ENCODE peak calls at places on chromosomes 5 and 9, in eight cellular contexts. V is heart left ventricle, M is HepG2, W is right lobe of liver, T is HCT116, O is stomach, K is esophagus squamous epithelium, A is GM12878. S is an unnamed sample.

GRCh38 chr9:126499005-126499910 is 114.5 kb upstream of the LMX1B start:
- DNase-seq in A (no peak), O (peak; percentile 56), K (no peak), V (no peak), W (no peak), M (peak; percentile 41), T (no peak), S (no peak)

GRCh38 chr9:98831636-98832035 is 24.2 kb downstream of the GALNT12 start:
- DNase-seq in A (no peak), K (no peak), T (no peak), W (no peak), O (no peak), V (no peak), M (no peak), S (no peak)

GRCh38 chr5:139600336-139600949 is 39.3 kb downstream of the UBE2D2 start:
- DNase-seq in O (no peak), A (no peak), W (no peak), M (no peak), T (no peak), V (no peak), K (no peak), S (no peak)

GRCh38 chr5:158272409-158272808 is 413.5 kb upstream of the CLINT1 start:
- DNase-seq in W (no peak), A (no peak), K (no peak), O (no peak), M (no peak), T (no peak), V (no peak), S (no peak)

GRCh38 chr5:177370488-177371119 is 12.9 kb downstream of the RGS14 start:
- DNase-seq in W (peak; percentile 97), V (peak; percentile 76), K (no peak), O (peak; percentile 89), M (peak; percentile 94), A (no peak), T (peak; percentile 94), S (peak; percentile 93)

GRCh38 chr9:27054125-27054524 is 48.7 kb upstream of the LRRC19 start:
- DNase-seq in O (no peak), V (no peak), M (no peak), K (no peak), A (no peak), W (no peak), T (no peak), S (no peak)

GRCh38 chr5:123264399-123264798 is 158.8 kb downstream of the CEP120 start:
- DNase-seq in A (no peak), W (no peak), V (no peak), T (no peak), M (no peak), K (no peak), O (no peak), S (no peak)

GRCh38 chr5:74579215-74579614 is 61.3 kb downstream of the ENC1 start:
- DNase-seq in K (no peak), A (peak; percentile 87), M (no peak), O (no peak), T (no peak), W (no peak), V (no peak), S (no peak)

GRCh38 chr9:130918870-130919558 is 20.0 kb downstream of the FIBCD1 start:
- DNase-seq in A (no peak), K (no peak), O (no peak), W (no peak), M (no peak), T (no peak), V (no peak), S (no peak)

DNA sequence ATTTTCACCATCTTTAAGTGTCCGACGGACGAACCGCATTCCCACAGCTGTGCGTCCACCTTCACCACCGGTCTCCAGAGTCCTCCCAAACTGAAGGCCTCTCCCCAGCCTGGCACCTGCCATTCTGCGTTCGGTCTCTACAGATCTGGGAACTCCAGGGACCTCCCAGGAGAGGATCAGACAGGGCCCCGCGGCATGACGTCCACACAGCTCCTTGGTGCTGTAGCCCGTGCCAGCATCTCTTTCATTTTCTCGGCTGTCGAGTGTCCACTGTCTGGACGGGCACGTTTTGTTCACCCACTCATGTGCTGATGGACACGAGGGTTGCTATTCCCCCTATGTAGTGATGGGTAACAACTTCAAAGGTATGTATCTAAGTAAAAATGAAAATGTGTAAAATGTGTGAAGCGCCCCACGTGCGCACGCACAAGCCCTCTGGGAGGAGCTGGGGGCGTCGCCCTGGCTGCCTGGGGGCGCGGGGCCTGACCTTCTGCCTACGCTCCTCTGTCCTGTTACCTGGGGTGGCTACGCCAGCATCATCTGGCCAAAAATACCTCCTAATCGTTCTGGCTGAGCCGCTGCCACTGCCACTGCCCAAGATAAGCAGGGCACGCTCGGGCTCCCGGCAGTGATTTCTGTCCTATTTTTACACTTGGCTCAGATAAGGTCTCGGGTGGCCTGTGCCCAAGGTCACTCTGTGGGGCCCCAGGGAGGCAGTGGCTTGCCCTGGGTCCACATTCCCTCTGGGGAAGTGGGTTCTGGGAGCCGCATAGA is 10.8 kb upstream of the SLC12A7 start:
- DNase-seq in M (no peak), A (no peak), T (no peak), V (peak; percentile 75), O (peak; percentile 87), W (peak; percentile 82), K (no peak), S (peak; percentile 70)
- H3K4me1 ChIP-seq in M (peaks cover 66% of the 10 kb centered on the region), A (no peaks in the 10 kb centered on the region), T (peaks cover 2% of the 10 kb centered on the region), V (peaks cover 53% of the 10 kb centered on the region), O (peaks cover 63% of the 10 kb centered on the region), W (no peaks in the 10 kb centered on the region), K (peaks cover 12% of the 10 kb centered on the region), S (peaks cover 3% of the 10 kb centered on the region)

GRCh38 chr9:125261501-125262216 is at the start of gene GAPVD1:
- DNase-seq in O (peak; percentile 89), V (peak; percentile 88), M (peak; percentile 93), W (peak; percentile 92), K (peak; percentile 35), A (peak; percentile 88), T (peak; percentile 78), S (peak; percentile 92)
- TF ChIP-seq POLR2A in O (no peak), V (peak; percentile 74), M (peak; percentile 92), W (peak; percentile 70), K (peak; percentile 29), A (peak; percentile 89), T (no peak), S (peak; percentile 61)

GRCh38 chr9:135400496-135400895 is 79.1 kb upstream of the PPP1R26 start:
- DNase-seq in A (no peak), T (no peak), V (no peak), K (no peak), M (no peak), W (no peak), O (no peak), S (no peak)
- H3K27me3 ChIP-seq in A (no peaks in the 10 kb centered on the region), T (no peaks in the 10 kb centered on the region), V (peaks cover 10% of the 10 kb centered on the region), K (no peaks in the 10 kb centered on the region), M (peaks cover 29% of the 10 kb centered on the region), W (no peaks in the 10 kb centered on the region), O (peaks cover 69% of the 10 kb centered on the region), S (no peaks in the 10 kb centered on the region)

DNA sequence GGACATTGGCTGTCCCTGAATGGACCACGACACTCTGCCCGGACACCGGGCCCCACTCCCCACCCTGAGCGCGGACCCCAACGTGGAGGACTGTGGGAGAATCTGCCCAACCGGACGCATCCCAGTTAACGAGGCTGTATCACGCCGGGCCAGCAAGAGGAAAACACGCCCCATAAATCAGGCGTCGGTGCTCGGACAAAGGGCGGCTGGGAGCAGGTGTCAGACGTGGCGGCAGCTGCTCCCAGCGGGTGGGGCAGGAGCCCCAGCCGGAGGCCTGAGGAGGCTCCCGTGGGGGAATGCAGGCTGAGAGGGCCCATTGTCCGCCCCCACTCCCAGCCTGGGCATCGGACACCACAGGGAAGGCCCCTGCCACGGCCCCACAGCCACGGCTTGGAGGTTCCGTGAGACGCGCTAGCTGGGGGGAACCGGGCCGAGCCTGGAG is 19.2 kb downstream of the NOTCH1 start:
- DNase-seq in K (no peak), V (peak; percentile 56), W (no peak), A (no peak), M (no peak), T (no peak), O (peak; percentile 57), S (no peak)
- H3K4me1 ChIP-seq in K (peaks cover 61% of the 10 kb centered on the region), V (peaks cover 54% of the 10 kb centered on the region), W (no peaks in the 10 kb centered on the region), A (peaks cover 18% of the 10 kb centered on the region), M (peaks cover 21% of the 10 kb centered on the region), T (peaks cover 29% of the 10 kb centered on the region), O (peaks cover 70% of the 10 kb centered on the region), S (peaks cover 98% of the 10 kb centered on the region)